ENCODE peak calls at places on chromosomes 6 and 20, in seven cellular contexts. V is stimulated activated CD4-positive, alpha-beta T cell treated with anti-CD3 and anti-CD28 coated beads, Interleukin-2, amount 100 ng/mL, for 24 hours; X is neural crest cell; I is BE2C; D is activated gamma-delta T cell treated with anti-CD3 and anti-CD28 coated beads, Interleukin-2, amount 50 U/mL, for 16 hours; P is KG1; O is H1. W is an unnamed sample.

GRCh38 chr20:16588241-16588640 is 15.0 kb upstream of the KIF16B start:
- DNase-seq in D (no peak), P (no peak), X (no peak), I (no peak), O (no peak), V (no peak), W (no peak)

GRCh38 chr6:90296346-90297123 is at the start of gene BACH2:
- DNase-seq in I (peak; percentile 78), O (peak; percentile 70), X (peak; percentile 87), D (peak; percentile 87), P (peak; percentile 29), V (peak; percentile 96), W (peak; percentile 50)

GRCh38 chr6:17923401-17923863 is 64.0 kb downstream of the KIF13A start:
- DNase-seq in X (no peak), I (no peak), V (no peak), O (no peak), P (no peak), D (no peak), W (peak; percentile 72)

GRCh38 chr6:137765044-137765443 is 102.0 kb upstream of the TNFAIP3 start:
- DNase-seq in V (no peak), P (no peak), D (no peak), O (no peak), I (no peak), X (no peak), W (no peak)

GRCh38 chr20:1933465-1933870 is 38.3 kb downstream of the SIRPA start:
- DNase-seq in V (no peak), I (peak; percentile 28), D (no peak), X (no peak), P (no peak), O (no peak), W (peak; percentile 84)

GRCh38 chr6:108736832-108737231 is 111.4 kb upstream of the ARMC2 start:
- DNase-seq in O (peak; percentile 61), V (no peak), I (no peak), D (no peak), X (no peak), P (no peak), W (peak; percentile 71)

GRCh38 chr6:131122516-131122915 is 12.8 kb upstream of the AKAP7 start:
- DNase-seq in I (no peak), X (no peak), V (no peak), P (no peak), D (no peak), O (no peak), W (no peak)

GRCh38 chr6:28977351-28978136 is 27.6 kb downstream of the ZNF311 start:
- DNase-seq in X (no peak), P (no peak), V (peak; percentile 49), D (no peak), I (no peak), O (no peak), W (peak; percentile 74)

GRCh38 chr6:138001750-138002349 is 105.4 kb downstream of the PERP start:
- DNase-seq in P (peak; percentile 39), D (peak; percentile 55), I (peak; percentile 49), O (no peak), X (peak; percentile 60), V (peak; percentile 70), W (peak; percentile 39)

GRCh38 chr6:166932616-166933015 is 23.7 kb downstream of the RNASET2 start:
- DNase-seq in P (no peak), I (no peak), D (no peak), X (no peak), O (no peak), V (no peak), W (no peak)

W was measured in AG10803.